ENCODE peak calls at places on chromosomes 16 and 17, in six cellular contexts. I is GM23338, T is brain microvascular endothelial cell, J is HFF-Myc, Q is mesendoderm, F is adipocyte. A is an unnamed sample.

GRCh38 chr16:87581867-87582220 is 20.5 kb upstream of the JPH3 start:
- DNase-seq in I (no peak), T (peak; percentile 98), J (peak; percentile 85), Q (no peak), F (peak; percentile 96), A (peak; percentile 98)

GRCh38 chr16:17106243-17106791 is 364.4 kb downstream of the XYLT1 start:
- DNase-seq in I (peak; percentile 51), T (no peak), J (no peak), Q (peak; percentile 69), F (no peak), A (no peak)

GRCh38 chr17:11618861-11619566 is 20.7 kb downstream of the DNAH9 start:
- DNase-seq in I (no peak), T (no peak), J (peak; percentile 2), Q (no peak), F (no peak), A (no peak)

GRCh38 chr16:55828680-55829079 is 4.2 kb downstream of the CES1 start:
- DNase-seq in I (no peak), T (no peak), J (no peak), Q (no peak), F (no peak), A (no peak)

GRCh38 chr17:10022416-10022815 is 117.3 kb upstream of the RCVRN start:
- DNase-seq in I (no peak), T (no peak), J (no peak), Q (no peak), F (no peak), A (no peak)

GRCh38 chr17:11039342-11039741 is 201.5 kb upstream of the PIRT start:
- DNase-seq in I (no peak), T (no peak), J (no peak), Q (no peak), F (no peak), A (no peak)

GRCh38 chr17:42277342-42277712 is 1.1 kb upstream of the STAT5B start:
- DNase-seq in I (no peak), T (no peak), J (no peak), Q (no peak), F (no peak), A (no peak)

GRCh38 chr17:3903881-3904286 is 11.0 kb upstream of the CAMKK1 start:
- DNase-seq in I (no peak), T (no peak), J (no peak), Q (peak; percentile 44), F (no peak), A (no peak)

GRCh38 chr16:71537643-71538042 is 11.4 kb downstream of the CHST4 start:
- DNase-seq in I (peak; percentile 82), T (peak; percentile 38), J (no peak), Q (peak; percentile 76), F (peak; percentile 44), A (peak; percentile 52)

GRCh38 chr16:69927056-69927757 is 23.9 kb upstream of the CLEC18A start:
- DNase-seq in I (peak; percentile 14), T (peak; percentile 57), J (no peak), Q (no peak), F (no peak), A (peak; percentile 90)

GRCh38 chr17:79050591-79050990 is 24.0 kb upstream of the ENGASE start:
- DNase-seq in I (no peak), T (no peak), J (no peak), Q (no peak), F (no peak), A (no peak)

GRCh38 chr17:15233022-15233805 is 31.9 kb downstream of the PMP22 start:
- DNase-seq in I (peak; percentile 54), T (peak; percentile 39), J (peak; percentile 31), Q (peak; percentile 76), F (peak; percentile 41), A (peak; percentile 53)

GRCh38 chr16:15897834-15898254 is 9.4 kb upstream of the CEP20 start:
- DNase-seq in I (no peak), T (peak; percentile 23), J (peak; percentile 70), Q (no peak), F (peak; percentile 63), A (no peak)

GRCh38 chr17:60167095-60167741 is 17.4 kb downstream of the CA4 start:
- DNase-seq in I (no peak), T (no peak), J (no peak), Q (no peak), F (no peak), A (no peak)

GRCh38 chr16:89242795-89243200 is 25.3 kb downstream of the ZNF778 start:
- DNase-seq in I (peak; percentile 34), T (no peak), J (no peak), Q (no peak), F (no peak), A (no peak)

GRCh38 chr16:1705688-1706385 is at the start of gene MAPK8IP3:
- DNase-seq in I (peak; percentile 88), T (peak; percentile 77), J (peak; percentile 50), Q (peak; percentile 94), F (peak; percentile 94), A (peak; percentile 87)

GRCh38 chr17:20045476-20045875 is 36.3 kb downstream of the SPECC1 start:
- DNase-seq in I (no peak), T (no peak), J (no peak), Q (no peak), F (no peak), A (no peak)

GRCh38 chr17:74812109-74812864 is 36.1 kb upstream of the NAT9 start:
- DNase-seq in I (no peak), T (no peak), J (no peak), Q (no peak), F (no peak), A (no peak)

GRCh38 chr16:287298-287811 is 4.4 kb downstream of the PDIA2 start:
- DNase-seq in I (no peak), T (no peak), J (no peak), Q (no peak), F (no peak), A (no peak)

GRCh38 chr16:10754941-10755340 is 11.3 kb downstream of the NUBP1 start:
- DNase-seq in I (no peak), T (peak; percentile 29), J (no peak), Q (no peak), F (peak; percentile 42), A (peak; percentile 58)

GRCh38 chr17:10091051-10091450 is 107.4 kb downstream of the GAS7 start:
- DNase-seq in I (no peak), T (no peak), J (no peak), Q (no peak), F (peak; percentile 11), A (no peak)

GRCh38 chr16:10312784-10313724 is 72.8 kb upstream of the ATF7IP2 start:
- DNase-seq in I (no peak), T (no peak), J (no peak), Q (no peak), F (no peak), A (no peak)

GRCh38 chr17:82333279-82334171 is at the start of gene SECTM1:
- DNase-seq in I (peak; percentile 71), T (no peak), J (no peak), Q (no peak), F (peak; percentile 92), A (peak; percentile 41)

GRCh38 chr17:79633154-79633553 is 22.3 kb upstream of the RBFOX3 start:
- DNase-seq in I (no peak), T (no peak), J (no peak), Q (no peak), F (no peak), A (no peak)

GRCh38 chr16:49615606-49616005 is 240.3 kb downstream of the ZNF423 start:
- DNase-seq in I (no peak), T (no peak), J (no peak), Q (no peak), F (no peak), A (no peak)

GRCh38 chr16:339680-340079 is 12.8 kb downstream of the AXIN1 start:
- DNase-seq in I (no peak), T (no peak), J (no peak), Q (no peak), F (no peak), A (no peak)

GRCh38 chr16:17068524-17068923 is 402.2 kb downstream of the XYLT1 start:
- DNase-seq in I (no peak), T (no peak), J (no peak), Q (no peak), F (no peak), A (no peak)

GRCh38 chr17:42111901-42112551 is 488 bp downstream of the DHX58 start:
- DNase-seq in I (no peak), T (no peak), J (no peak), Q (no peak), F (peak; percentile 33), A (peak; percentile 58)

GRCh38 chr17:14781123-14781522 is 480.2 kb downstream of the HS3ST3B1 start:
- DNase-seq in I (no peak), T (no peak), J (no peak), Q (no peak), F (no peak), A (no peak)

GRCh38 chr17:21370430-21370829 is 5.7 kb upstream of the KCNJ12 start:
- DNase-seq in I (no peak), T (no peak), J (no peak), Q (peak; percentile 81), F (no peak), A (peak; percentile 60)
- H3K4me3 ChIP-seq in I (no peak overlapping the region), T (no peak overlapping the region), J (no peak overlapping the region), Q (no peak overlapping the region), F (no peak overlapping the region), A (no peak overlapping the region)

DNA sequence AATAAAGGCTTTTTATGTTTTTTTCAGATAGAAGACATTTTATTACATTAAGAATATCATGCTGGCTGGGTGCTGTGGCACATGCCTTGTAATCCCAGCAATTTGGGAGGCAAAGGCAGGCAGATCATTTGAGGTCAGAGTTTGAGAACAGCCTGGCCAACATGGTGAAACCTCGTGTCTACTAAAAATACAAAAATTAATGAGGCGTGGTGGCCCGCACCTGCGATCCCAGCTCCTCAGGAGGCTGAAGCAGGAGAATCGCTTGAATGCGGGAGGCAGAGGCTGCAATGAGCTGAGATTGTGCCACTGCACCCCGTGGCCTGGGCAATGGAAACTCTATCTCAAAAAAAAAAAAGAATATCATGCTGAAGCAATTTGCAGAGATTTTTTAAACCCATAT is 29.1 kb upstream of the HAPSTR1 start:
- DNase-seq in I (no peak), T (no peak), J (no peak), Q (no peak), F (no peak), A (no peak)
- H3K4me3 ChIP-seq in I (no peak overlapping the region), T (no peak overlapping the region), J (no peak overlapping the region), Q (no peak overlapping the region), F (no peak overlapping the region), A (no peak overlapping the region)

GRCh38 chr16:3872216-3872895 is 8.2 kb downstream of the CREBBP start:
- DNase-seq in I (no peak), T (no peak), J (no peak), Q (no peak), F (peak; percentile 45), A (no peak)
- H3K4me3 ChIP-seq in I (no peak overlapping the region), T (no peak overlapping the region), J (peak overlapping the region; percentile 0), Q (no peak overlapping the region), F (no peak overlapping the region), A (no peak overlapping the region)

DNA sequence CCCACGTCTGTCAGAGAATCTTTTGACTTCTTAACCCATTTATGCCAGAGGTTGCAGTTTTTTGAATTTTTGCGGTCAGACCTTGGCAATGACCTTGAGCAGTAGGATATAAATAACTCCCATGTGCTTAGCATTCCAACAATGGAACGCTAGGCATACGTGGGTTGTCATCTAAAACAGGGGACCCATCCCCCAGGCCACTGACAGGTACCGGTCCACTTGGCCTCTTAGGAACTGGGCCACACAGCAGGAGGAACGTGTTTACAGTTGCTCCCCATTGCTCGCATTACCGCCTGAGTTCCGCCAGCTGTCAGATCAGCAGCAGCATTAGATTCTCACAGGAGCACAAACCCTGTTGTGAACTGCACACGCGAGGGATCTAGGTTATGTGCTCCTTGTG is 76.8 kb upstream of the LGALS9 start:
- DNase-seq in I (no peak), T (no peak), J (no peak), Q (no peak), F (peak; percentile 53), A (peak; percentile 49)
- H3K4me3 ChIP-seq in I (no peak overlapping the region), T (no peak overlapping the region), J (no peak overlapping the region), Q (no peak overlapping the region), F (no peak overlapping the region), A (no peak overlapping the region)

A was measured in cardiac fibroblast.